ENCODE peak calls at places on chromosomes 3 and 15, in six cellular contexts. One of them, this sample, is unnamed.

GRCh38 chr15:78098131-78098755 is 5.9 kb downstream of the SH2D7 start:
- DNase-seq in tibial artery: no peak
- DNase-seq in omental fat pad: no peak
- DNase-seq in germinal center: no peak
- DNase-seq in ovary: no peak
- DNase-seq in GM03348: no peak
- DNase-seq in this sample: no peak

GRCh38 chr15:38312190-38312589 is 59.6 kb downstream of the SPRED1 start:
- DNase-seq in tibial artery: no peak
- DNase-seq in omental fat pad: no peak
- DNase-seq in germinal center: no peak
- DNase-seq in ovary: no peak
- DNase-seq in GM03348: no peak
- DNase-seq in this sample: no peak

GRCh38 chr15:38226867-38227266 is 25.8 kb upstream of the SPRED1 start:
- DNase-seq in tibial artery: no peak
- DNase-seq in omental fat pad: no peak
- DNase-seq in germinal center: no peak
- DNase-seq in ovary: no peak
- DNase-seq in GM03348: peak; percentile 12
- DNase-seq in this sample: no peak

GRCh38 chr3:63576826-63577225 is 75.6 kb upstream of the SNTN start:
- DNase-seq in tibial artery: no peak
- DNase-seq in omental fat pad: no peak
- DNase-seq in germinal center: no peak
- DNase-seq in ovary: no peak
- DNase-seq in GM03348: no peak
- DNase-seq in this sample: no peak

GRCh38 chr15:70490838-70491155 is 272.6 kb downstream of the UACA start:
- DNase-seq in tibial artery: no peak
- DNase-seq in omental fat pad: no peak
- DNase-seq in germinal center: no peak
- DNase-seq in ovary: no peak
- DNase-seq in GM03348: no peak
- DNase-seq in this sample: no peak

GRCh38 chr15:49215768-49216739 is 46.0 kb downstream of the GALK2 start:
- DNase-seq in tibial artery: no peak
- DNase-seq in omental fat pad: no peak
- DNase-seq in germinal center: peak; percentile 62
- DNase-seq in ovary: no peak
- DNase-seq in GM03348: no peak
- DNase-seq in this sample: peak; percentile 65

GRCh38 chr3:27914199-27914598 is 192.1 kb upstream of the EOMES start:
- DNase-seq in tibial artery: no peak
- DNase-seq in omental fat pad: no peak
- DNase-seq in germinal center: no peak
- DNase-seq in ovary: no peak
- DNase-seq in GM03348: peak; percentile 11
- DNase-seq in this sample: no peak

GRCh38 chr3:105564546-105565288 is 198.0 kb downstream of the ALCAM start:
- DNase-seq in tibial artery: no peak
- DNase-seq in omental fat pad: no peak
- DNase-seq in germinal center: no peak
- DNase-seq in ovary: no peak
- DNase-seq in GM03348: no peak
- DNase-seq in this sample: no peak

GRCh38 chr3:111534701-111535100 is 7.3 kb upstream of the CD96 start:
- DNase-seq in tibial artery: no peak
- DNase-seq in omental fat pad: no peak
- DNase-seq in germinal center: no peak
- DNase-seq in ovary: no peak
- DNase-seq in GM03348: peak; percentile 40
- DNase-seq in this sample: no peak

GRCh38 chr3:50356553-50356952 is 2.8 kb downstream of the TMEM115 start:
- DNase-seq in tibial artery: no peak
- DNase-seq in omental fat pad: no peak
- DNase-seq in germinal center: no peak
- DNase-seq in ovary: no peak
- DNase-seq in GM03348: peak; percentile 49
- DNase-seq in this sample: peak; percentile 62

GRCh38 chr3:36989568-36989967 is 3.4 kb downstream of the EPM2AIP1 start:
- DNase-seq in tibial artery: no peak
- DNase-seq in omental fat pad: no peak
- DNase-seq in germinal center: no peak
- DNase-seq in ovary: no peak
- DNase-seq in GM03348: no peak
- DNase-seq in this sample: no peak

GRCh38 chr3:70383360-70383831 is 71.0 kb upstream of the MDFIC2 start:
- DNase-seq in tibial artery: no peak
- DNase-seq in omental fat pad: no peak
- DNase-seq in germinal center: no peak
- DNase-seq in ovary: no peak
- DNase-seq in GM03348: no peak
- DNase-seq in this sample: no peak

GRCh38 chr15:70722266-70723123 is 40.9 kb downstream of the UACA start:
- DNase-seq in tibial artery: no peak
- DNase-seq in omental fat pad: no peak
- DNase-seq in germinal center: peak; percentile 31
- DNase-seq in ovary: no peak
- DNase-seq in GM03348: peak; percentile 56
- DNase-seq in this sample: no peak

GRCh38 chr15:37517506-37517905 is 416.9 kb upstream of the TMCO5A start:
- DNase-seq in tibial artery: no peak
- DNase-seq in omental fat pad: no peak
- DNase-seq in germinal center: no peak
- DNase-seq in ovary: no peak
- DNase-seq in GM03348: no peak
- DNase-seq in this sample: no peak

GRCh38 chr3:79255292-79255691 is 512.5 kb downstream of the ROBO1 start:
- DNase-seq in tibial artery: no peak
- DNase-seq in omental fat pad: no peak
- DNase-seq in germinal center: no peak
- DNase-seq in ovary: no peak
- DNase-seq in GM03348: no peak
- DNase-seq in this sample: no peak

GRCh38 chr3:78988324-78988723 is 779.5 kb downstream of the ROBO1 start:
- DNase-seq in tibial artery: no peak
- DNase-seq in omental fat pad: no peak
- DNase-seq in germinal center: no peak
- DNase-seq in ovary: no peak
- DNase-seq in GM03348: peak; percentile 29
- DNase-seq in this sample: no peak

GRCh38 chr3:141231923-141232861 is 567 bp downstream of the PXYLP1 start:
- DNase-seq in tibial artery: no peak
- DNase-seq in omental fat pad: no peak
- DNase-seq in germinal center: peak; percentile 29
- DNase-seq in ovary: peak; percentile 70
- DNase-seq in GM03348: peak; percentile 45
- DNase-seq in this sample: peak; percentile 41

GRCh38 chr15:84983299-84983698 is 1.6 kb downstream of the PDE8A start:
- DNase-seq in tibial artery: no peak
- DNase-seq in omental fat pad: no peak
- DNase-seq in germinal center: no peak
- DNase-seq in ovary: no peak
- DNase-seq in GM03348: no peak
- DNase-seq in this sample: no peak

GRCh38 chr15:49627407-49627877 is 6.6 kb downstream of the DTWD1 start:
- DNase-seq in tibial artery: no peak
- DNase-seq in omental fat pad: no peak
- DNase-seq in germinal center: no peak
- DNase-seq in ovary: no peak
- DNase-seq in GM03348: peak; percentile 42
- DNase-seq in this sample: no peak

GRCh38 chr15:77510066-77511044 is 89.7 kb downstream of the HMG20A start:
- DNase-seq in tibial artery: no peak
- DNase-seq in omental fat pad: no peak
- DNase-seq in germinal center: no peak
- DNase-seq in ovary: no peak
- DNase-seq in GM03348: no peak
- DNase-seq in this sample: no peak

GRCh38 chr15:39287322-39288195 is 293.3 kb upstream of the THBS1 start:
- DNase-seq in tibial artery: no peak
- DNase-seq in omental fat pad: no peak
- DNase-seq in germinal center: no peak
- DNase-seq in ovary: no peak
- DNase-seq in GM03348: no peak
- DNase-seq in this sample: no peak

GRCh38 chr3:182760576-182761164 is 32.6 kb upstream of the ATP11B start:
- DNase-seq in tibial artery: no peak
- DNase-seq in omental fat pad: no peak
- DNase-seq in germinal center: no peak
- DNase-seq in ovary: no peak
- DNase-seq in GM03348: no peak
- DNase-seq in this sample: no peak

This sample was measured in heart left ventricle.